ENCODE peak calls at places on chromosomes 3 and 15, in seven cellular contexts. K, L, G, X, N, U and B are unnamed samples.

GRCh38 chr15:67812232-67812631 is 13.1 kb upstream of the SKOR1 start:
- DNase-seq in N (peak; percentile 47), L (no peak), K (no peak), G (no peak), X (no peak), U (no peak), B (no peak)

GRCh38 chr3:194586839-194587238 is 46.4 kb downstream of the TMEM44 start:
- DNase-seq in G (no peak), L (no peak), N (no peak), K (no peak), U (no peak), X (no peak), B (peak; percentile 84)

GRCh38 chr3:9934235-9934621 is 594 bp downstream of the CRELD1 start:
- DNase-seq in G (no peak), U (no peak), N (no peak), K (no peak), X (peak; percentile 61), L (no peak), B (no peak)

GRCh38 chr3:168034152-168034928 is 61.4 kb downstream of the GOLIM4 start:
- DNase-seq in N (no peak), G (no peak), X (no peak), L (no peak), K (no peak), U (no peak), B (peak; percentile 73)

GRCh38 chr15:69749797-69750196 is 297.2 kb downstream of the RPLP1 start:
- DNase-seq in K (peak; percentile 13), G (no peak), N (no peak), U (no peak), L (no peak), X (peak; percentile 20), B (no peak)

GRCh38 chr15:70541511-70541910 is 221.8 kb downstream of the UACA start:
- DNase-seq in X (no peak), K (no peak), G (no peak), L (no peak), U (no peak), N (no peak), B (no peak)

GRCh38 chr3:123365450-123366143 is 83.3 kb downstream of the ADCY5 start:
- DNase-seq in X (peak; percentile 56), G (peak; percentile 16), N (no peak), K (peak; percentile 33), U (no peak), L (peak; percentile 64), B (peak; percentile 21)

GRCh38 chr3:9250236-9250635 is 790 bp upstream of the SRGAP3 start:
- DNase-seq in L (no peak), K (no peak), G (no peak), U (no peak), N (no peak), X (no peak), B (no peak)

GRCh38 chr3:50230833-50231125 is 5.2 kb upstream of the GNAI2 start:
- DNase-seq in N (no peak), U (no peak), L (no peak), K (no peak), G (no peak), X (no peak), B (peak; percentile 63)

GRCh38 chr3:42101048-42101447 is 9.9 kb downstream of the TRAK1 start:
- DNase-seq in L (no peak), G (peak; percentile 51), N (no peak), U (no peak), K (no peak), X (no peak), B (peak; percentile 79)

GRCh38 chr15:89442671-89443307 is 53.6 kb downstream of the RHCG start:
- DNase-seq in N (peak; percentile 98), L (peak; percentile 88), G (peak; percentile 31), K (peak; percentile 44), U (no peak), X (peak; percentile 81), B (peak; percentile 8)
- TF ChIP-seq CEBPB in N (no peak), L (no peak), G (no peak), K (no peak), U (no peak), X (no peak), B (no peak)

GRCh38 chr3:100400424-100400781 is 486 bp downstream of the TOMM70 start:
- DNase-seq in K (no peak), U (no peak), X (no peak), L (no peak), G (peak; percentile 16), N (peak; percentile 51), B (peak; percentile 17)
- TF ChIP-seq CEBPB in K (no peak), U (no peak), X (no peak), L (no peak), G (no peak), N (no peak), B (no peak)

GRCh38 chr3:143352850-143353550 is 233.4 kb downstream of the CHST2 start:
- DNase-seq in N (no peak), K (no peak), L (no peak), G (no peak), U (no peak), X (no peak), B (no peak)
- TF ChIP-seq CEBPB in N (no peak), K (no peak), L (no peak), G (no peak), U (no peak), X (no peak), B (no peak)

DNA sequence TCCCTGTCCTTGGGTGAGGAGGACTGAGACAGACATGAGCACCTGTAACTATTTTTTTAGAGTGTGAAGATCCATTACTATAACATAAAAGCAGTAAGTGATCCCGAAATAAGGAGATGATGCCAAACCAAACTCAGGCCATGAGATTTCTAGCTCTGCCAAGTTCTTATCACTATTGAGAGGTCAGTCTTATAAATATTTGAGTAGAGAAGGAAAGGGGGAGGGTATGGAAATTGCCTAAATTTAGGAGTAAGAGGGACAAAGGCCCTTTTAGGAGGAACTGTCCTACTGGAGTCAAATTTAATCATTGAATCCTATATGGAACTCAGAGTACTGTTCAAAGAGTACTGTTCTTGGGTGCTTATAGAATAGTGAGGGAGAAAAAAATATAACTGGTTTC is 326.9 kb upstream of the NAALADL2 start:
- DNase-seq in U (no peak), L (no peak), G (no peak), N (no peak), K (no peak), X (no peak), B (no peak)
- TF ChIP-seq CEBPB in U (no peak), L (no peak), G (no peak), N (no peak), K (no peak), X (no peak), B (no peak)